ENCODE peak calls at places on chromosomes 13 and 19, in five cellular contexts. One of them, this sample, is unnamed.

GRCh38 chr19:37902668-37903067 is 3.7 kb downstream of the WDR87 start:
- DNase-seq in cardiac muscle cell: peak
- DNase-seq in sciatic nerve: peak
- DNase-seq in progenitor cell of endocrine pancreas: peak
- DNase-seq in AG08395: peak
- DNase-seq in this sample: peak

GRCh38 chr19:55229789-55230182 is 1.2 kb upstream of the TMEM86B start:
- DNase-seq in cardiac muscle cell: no peak
- DNase-seq in sciatic nerve: no peak
- DNase-seq in progenitor cell of endocrine pancreas: no peak
- DNase-seq in AG08395: no peak
- DNase-seq in this sample: no peak

GRCh38 chr19:15123031-15123890 is 16.1 kb downstream of the SYDE1 start:
- DNase-seq in cardiac muscle cell: no peak
- DNase-seq in sciatic nerve: no peak
- DNase-seq in progenitor cell of endocrine pancreas: no peak
- DNase-seq in AG08395: no peak
- DNase-seq in this sample: peak

GRCh38 chr19:44590245-44591059 is 22.9 kb upstream of the IGSF23 start:
- DNase-seq in cardiac muscle cell: no peak
- DNase-seq in sciatic nerve: no peak
- DNase-seq in progenitor cell of endocrine pancreas: no peak
- DNase-seq in AG08395: no peak
- DNase-seq in this sample: no peak

GRCh38 chr19:40671404-40671803 is 19.0 kb downstream of the NUMBL start:
- DNase-seq in cardiac muscle cell: no peak
- DNase-seq in sciatic nerve: no peak
- DNase-seq in progenitor cell of endocrine pancreas: no peak
- DNase-seq in AG08395: no peak
- DNase-seq in this sample: peak

GRCh38 chr13:113220877-113221276 is 11.5 kb downstream of the CUL4A start:
- DNase-seq in cardiac muscle cell: no peak
- DNase-seq in sciatic nerve: no peak
- DNase-seq in progenitor cell of endocrine pancreas: no peak
- DNase-seq in AG08395: no peak
- DNase-seq in this sample: peak

GRCh38 chr19:6519289-6519688 is 11.5 kb upstream of the TNFSF9 start:
- DNase-seq in cardiac muscle cell: no peak
- DNase-seq in sciatic nerve: no peak
- DNase-seq in progenitor cell of endocrine pancreas: no peak
- DNase-seq in AG08395: peak
- DNase-seq in this sample: no peak

GRCh38 chr13:109158383-109158782 is 529.0 kb downstream of the MYO16 start:
- DNase-seq in cardiac muscle cell: no peak
- DNase-seq in sciatic nerve: no peak
- DNase-seq in progenitor cell of endocrine pancreas: no peak
- DNase-seq in AG08395: no peak
- DNase-seq in this sample: no peak

GRCh38 chr13:45367358-45367757 is 26.4 kb upstream of the TPT1 start:
- DNase-seq in cardiac muscle cell: no peak
- DNase-seq in sciatic nerve: no peak
- DNase-seq in progenitor cell of endocrine pancreas: no peak
- DNase-seq in AG08395: peak
- DNase-seq in this sample: peak

GRCh38 chr19:8596168-8596567 is 14.3 kb downstream of the ADAMTS10 start:
- DNase-seq in cardiac muscle cell: no peak
- DNase-seq in sciatic nerve: no peak
- DNase-seq in progenitor cell of endocrine pancreas: no peak
- DNase-seq in AG08395: no peak
- DNase-seq in this sample: peak

GRCh38 chr13:65260938-65261880 is 1968.9 kb downstream of the PCDH9 start:
- DNase-seq in cardiac muscle cell: no peak
- DNase-seq in sciatic nerve: no peak
- DNase-seq in progenitor cell of endocrine pancreas: no peak
- DNase-seq in AG08395: no peak
- DNase-seq in this sample: no peak

GRCh38 chr19:8485561-8486371 is 16.7 kb downstream of the PRAM1 start:
- DNase-seq in cardiac muscle cell: no peak
- DNase-seq in sciatic nerve: no peak
- DNase-seq in progenitor cell of endocrine pancreas: no peak
- DNase-seq in AG08395: no peak
- DNase-seq in this sample: no peak

GRCh38 chr13:104181526-104182231 is 1115.5 kb upstream of the SLC10A2 start:
- DNase-seq in cardiac muscle cell: no peak
- DNase-seq in sciatic nerve: no peak
- DNase-seq in progenitor cell of endocrine pancreas: no peak
- DNase-seq in AG08395: no peak
- DNase-seq in this sample: no peak

GRCh38 chr19:51181913-51182419 is 39.9 kb downstream of the SIGLEC7 start:
- DNase-seq in cardiac muscle cell: no peak
- DNase-seq in sciatic nerve: peak
- DNase-seq in progenitor cell of endocrine pancreas: no peak
- DNase-seq in AG08395: no peak
- DNase-seq in this sample: no peak

GRCh38 chr13:38045278-38046048 is 175.9 kb upstream of the TRPC4 start:
- DNase-seq in cardiac muscle cell: peak
- DNase-seq in sciatic nerve: no peak
- DNase-seq in progenitor cell of endocrine pancreas: no peak
- DNase-seq in AG08395: peak
- DNase-seq in this sample: peak

GRCh38 chr19:33547676-33548075 is 26.1 kb upstream of the PEPD start:
- DNase-seq in cardiac muscle cell: no peak
- DNase-seq in sciatic nerve: no peak
- DNase-seq in progenitor cell of endocrine pancreas: no peak
- DNase-seq in AG08395: no peak
- DNase-seq in this sample: no peak

GRCh38 chr19:50377051-50377441 is 789 bp downstream of the NR1H2 start:
- DNase-seq in cardiac muscle cell: peak
- DNase-seq in sciatic nerve: no peak
- DNase-seq in progenitor cell of endocrine pancreas: no peak
- DNase-seq in AG08395: no peak
- DNase-seq in this sample: no peak

GRCh38 chr13:28488376-28489005 is 6.4 kb downstream of the FLT1 start:
- DNase-seq in cardiac muscle cell: no peak
- DNase-seq in sciatic nerve: no peak
- DNase-seq in progenitor cell of endocrine pancreas: no peak
- DNase-seq in AG08395: no peak
- DNase-seq in this sample: no peak

GRCh38 chr13:73107970-73108369 is 49.2 kb downstream of the KLF5 start:
- DNase-seq in cardiac muscle cell: no peak
- DNase-seq in sciatic nerve: no peak
- DNase-seq in progenitor cell of endocrine pancreas: no peak
- DNase-seq in AG08395: no peak
- DNase-seq in this sample: no peak

GRCh38 chr19:34172661-34173144 is 399 bp downstream of the LSM14A start:
- DNase-seq in cardiac muscle cell: no peak
- DNase-seq in sciatic nerve: no peak
- DNase-seq in progenitor cell of endocrine pancreas: peak
- DNase-seq in AG08395: peak
- DNase-seq in this sample: no peak

GRCh38 chr13:64446372-64446771 is 2783.8 kb downstream of the PCDH9 start:
- DNase-seq in cardiac muscle cell: no peak
- DNase-seq in sciatic nerve: no peak
- DNase-seq in progenitor cell of endocrine pancreas: no peak
- DNase-seq in AG08395: no peak
- DNase-seq in this sample: no peak

GRCh38 chr13:97544041-97544765 is 110.2 kb downstream of the RAP2A start:
- DNase-seq in cardiac muscle cell: no peak
- DNase-seq in sciatic nerve: no peak
- DNase-seq in progenitor cell of endocrine pancreas: no peak
- DNase-seq in AG08395: no peak
- DNase-seq in this sample: no peak

GRCh38 chr13:21338651-21339278 is 120.3 kb downstream of the ZDHHC20 start:
- DNase-seq in cardiac muscle cell: no peak
- DNase-seq in sciatic nerve: no peak
- DNase-seq in progenitor cell of endocrine pancreas: no peak
- DNase-seq in AG08395: no peak
- DNase-seq in this sample: no peak

GRCh38 chr19:5436101-5436947 is 18.9 kb upstream of the ZNRF4 start:
- DNase-seq in cardiac muscle cell: peak
- DNase-seq in sciatic nerve: no peak
- DNase-seq in progenitor cell of endocrine pancreas: peak
- DNase-seq in AG08395: peak
- DNase-seq in this sample: peak

GRCh38 chr19:38089440-38089839 is 134.6 kb downstream of the DPF1 start:
- DNase-seq in cardiac muscle cell: no peak
- DNase-seq in sciatic nerve: no peak
- DNase-seq in progenitor cell of endocrine pancreas: no peak
- DNase-seq in AG08395: no peak
- DNase-seq in this sample: no peak

GRCh38 chr13:106472621-106473020 is 62.8 kb downstream of the EFNB2 start:
- DNase-seq in cardiac muscle cell: no peak
- DNase-seq in sciatic nerve: no peak
- DNase-seq in progenitor cell of endocrine pancreas: no peak
- DNase-seq in AG08395: no peak
- DNase-seq in this sample: no peak

GRCh38 chr19:30690525-30690924 is 318.3 kb downstream of the ZNF536 start:
- DNase-seq in cardiac muscle cell: no peak
- DNase-seq in sciatic nerve: no peak
- DNase-seq in progenitor cell of endocrine pancreas: no peak
- DNase-seq in AG08395: no peak
- DNase-seq in this sample: no peak

GRCh38 chr19:47190167-47190727 is 40.8 kb downstream of the BBC3 start:
- DNase-seq in cardiac muscle cell: peak
- DNase-seq in sciatic nerve: no peak
- DNase-seq in progenitor cell of endocrine pancreas: no peak
- DNase-seq in AG08395: peak
- DNase-seq in this sample: peak

GRCh38 chr13:111360452-111360851 is 40.0 kb downstream of the TEX29 start:
- DNase-seq in cardiac muscle cell: no peak
- DNase-seq in sciatic nerve: no peak
- DNase-seq in progenitor cell of endocrine pancreas: no peak
- DNase-seq in AG08395: no peak
- DNase-seq in this sample: no peak

GRCh38 chr13:59119475-59119874 is 1044.3 kb downstream of the DIAPH3 start:
- DNase-seq in cardiac muscle cell: no peak
- DNase-seq in sciatic nerve: no peak
- DNase-seq in progenitor cell of endocrine pancreas: no peak
- DNase-seq in AG08395: no peak
- DNase-seq in this sample: no peak

GRCh38 chr13:65866138-65866537 is 1364.0 kb downstream of the PCDH9 start:
- DNase-seq in cardiac muscle cell: no peak
- DNase-seq in sciatic nerve: no peak
- DNase-seq in progenitor cell of endocrine pancreas: no peak
- DNase-seq in AG08395: no peak
- DNase-seq in this sample: no peak

GRCh38 chr19:58059681-58060080 is 599 bp downstream of the ZNF135 start:
- DNase-seq in cardiac muscle cell: no peak
- DNase-seq in sciatic nerve: no peak
- DNase-seq in progenitor cell of endocrine pancreas: no peak
- DNase-seq in AG08395: no peak
- DNase-seq in this sample: peak

This sample was measured in right cardiac atrium.